ENCODE peak calls at places on chromosome 19, in seven cellular contexts. Q is SK-N-SH, W is GM23338, D is PC-9, A is PC-3, M is OCI-LY7, K is hepatocyte. B is an unnamed sample. For H3K9me2, the result is how much of the 10 kb centered on the place peaks cover.

GRCh38 chr19:11191273-11191755 is 6.0 kb downstream of the KANK2 start:
- DNase-seq in A (peak), K (no peak), M (peak), D (peak), W (peak), Q (peak), B (peak)

GRCh38 chr19:48715681-48716171 is 3.8 kb downstream of the MAMSTR start:
- DNase-seq in M (no peak), Q (no peak), D (no peak), A (no peak), W (peak), K (peak), B (peak)

GRCh38 chr19:35430382-35431146 is 17.5 kb upstream of the FFAR2 start:
- DNase-seq in K (no peak), A (no peak), D (no peak), M (no peak), W (no peak), Q (no peak), B (no peak)

GRCh38 chr19:30780456-30780855 is 408.3 kb downstream of the ZNF536 start:
- DNase-seq in D (no peak), M (no peak), W (no peak), A (no peak), K (no peak), Q (no peak), B (no peak)

GRCh38 chr19:8111376-8111775 is 38.0 kb downstream of the FBN3 start:
- DNase-seq in K (no peak), Q (no peak), D (no peak), A (no peak), M (no peak), W (no peak), B (no peak)

GRCh38 chr19:22831211-22831610 is 880 bp upstream of the ZNF723 start:
- DNase-seq in K (no peak), A (no peak), D (no peak), W (no peak), M (no peak), Q (no peak), B (no peak)

GRCh38 chr19:5585461-5586299 is 17.9 kb upstream of the TINCR start:
- DNase-seq in K (no peak), W (peak), D (no peak), A (no peak), Q (peak), M (no peak), B (no peak)

GRCh38 chr19:38015216-38015615 is 108.2 kb downstream of the SIPA1L3 start:
- DNase-seq in K (no peak), M (no peak), Q (no peak), D (peak), W (no peak), A (peak), B (no peak)

GRCh38 chr19:35346193-35347052 is 1.3 kb upstream of the FFAR1 start:
- DNase-seq in D (no peak), M (peak), W (no peak), A (no peak), K (no peak), Q (no peak), B (no peak)

GRCh38 chr19:40604647-40605200 is 3.6 kb downstream of the LTBP4 start:
- DNase-seq in M (peak), D (no peak), Q (no peak), W (no peak), K (peak), A (peak), B (no peak)

GRCh38 chr19:42089191-42089750 is 13.3 kb downstream of the ZNF574 start:
- DNase-seq in K (no peak), A (no peak), W (peak), D (no peak), Q (no peak), M (no peak), B (no peak)

GRCh38 chr19:28885965-28886364 is 327.0 kb downstream of the UQCRFS1 start:
- DNase-seq in K (no peak), D (no peak), M (no peak), Q (no peak), A (no peak), W (no peak), B (no peak)

GRCh38 chr19:2523630-2524311 is 47.8 kb downstream of the GADD45B start:
- DNase-seq in W (peak), A (no peak), K (no peak), Q (no peak), M (no peak), D (no peak), B (peak)

GRCh38 chr19:16068696-16069259 is 7.5 kb upstream of the TPM4 start:
- DNase-seq in W (no peak), D (no peak), A (peak), K (no peak), Q (no peak), M (no peak), B (no peak)

GRCh38 chr19:10773969-10774368 is 56.1 kb downstream of the DNM2 start:
- DNase-seq in D (peak), K (no peak), W (no peak), M (peak), Q (no peak), A (peak), B (no peak)

GRCh38 chr19:15154002-15154612 is 46.7 kb downstream of the NOTCH3 start:
- DNase-seq in M (peak), K (peak), A (peak), D (peak), W (peak), Q (peak), B (peak)

GRCh38 chr19:45999653-46000121 is 4.4 kb downstream of the CCDC61 start:
- DNase-seq in M (no peak), A (no peak), Q (peak), D (no peak), W (peak), K (peak), B (peak)

GRCh38 chr19:30091456-30091855 is 149.4 kb downstream of the URI1 start:
- DNase-seq in W (no peak), K (no peak), Q (no peak), D (no peak), A (no peak), M (no peak), B (no peak)

GRCh38 chr19:14082675-14082960 is 3.0 kb downstream of the C19orf67 start:
- DNase-seq in D (no peak), W (no peak), A (no peak), Q (no peak), M (no peak), K (no peak), B (no peak)

GRCh38 chr19:49512970-49513745 is 697 bp downstream of the FCGRT start:
- DNase-seq in D (no peak), K (peak), Q (peak), M (peak), W (peak), A (no peak), B (peak)

GRCh38 chr19:45640849-45641273 is 1.7 kb upstream of the EML2 start:
- DNase-seq in D (no peak), Q (no peak), M (no peak), K (peak), W (peak), A (peak), B (no peak)

GRCh38 chr19:35459414-35460082 is 11.5 kb downstream of the FFAR2 start:
- DNase-seq in K (peak), W (no peak), M (no peak), A (no peak), D (no peak), Q (peak), B (no peak)

GRCh38 chr19:50835103-50835784 is 1.9 kb upstream of the KLK15 start:
- DNase-seq in M (no peak), K (peak), A (no peak), D (no peak), Q (peak), W (peak), B (peak)

GRCh38 chr19:50838239-50838638 is 4.9 kb upstream of the KLK15 start:
- DNase-seq in M (peak), D (no peak), K (no peak), W (peak), A (peak), Q (no peak), B (peak)

GRCh38 chr19:50837300-50837699 is 3.9 kb upstream of the KLK15 start:
- DNase-seq in Q (no peak), A (no peak), K (no peak), M (no peak), W (no peak), D (no peak), B (no peak)

GRCh38 chr19:50835785-50836542 is 2.6 kb upstream of the KLK15 start:
- DNase-seq in A (peak), W (peak), D (peak), Q (peak), M (peak), K (peak), B (peak)

DNA sequence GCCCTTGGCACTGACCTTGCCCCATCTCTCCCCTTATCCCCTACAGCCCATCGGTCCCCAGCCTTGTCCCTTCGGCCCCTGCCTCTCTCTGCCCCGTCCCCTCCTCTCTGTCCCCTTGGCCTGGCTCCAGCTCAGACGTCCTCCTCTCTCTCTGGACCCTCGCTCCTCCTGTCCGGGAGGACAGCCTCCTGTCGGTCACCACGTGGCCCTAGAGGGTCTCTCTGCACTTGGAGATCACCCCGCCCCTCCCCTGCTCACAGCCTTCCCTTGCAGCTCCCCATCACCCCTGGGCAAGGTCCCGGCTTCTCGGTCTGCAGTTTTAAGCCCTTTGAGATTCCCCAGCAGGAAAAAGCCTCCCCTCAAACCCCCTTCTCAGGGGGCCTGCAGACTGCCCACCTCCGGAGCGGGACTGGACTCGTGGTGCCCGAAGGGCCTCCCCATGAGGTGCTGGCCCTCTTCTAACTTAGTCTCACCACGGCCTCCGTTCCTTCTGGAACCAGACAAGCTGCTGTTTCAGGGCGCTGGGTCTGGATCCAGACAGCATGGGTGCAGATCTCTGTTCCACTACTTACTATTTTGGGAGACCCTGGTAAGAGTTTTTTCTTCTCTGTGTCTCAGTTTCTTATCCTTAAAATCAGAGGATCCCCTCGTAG is 3.3 kb upstream of the KLK15 start:
- DNase-seq in D (no peak), M (no peak), K (no peak), W (peak), A (no peak), Q (no peak), B (no peak)
- H3K4me3 ChIP-seq in D (peak), M (no peak), K (no peak), W (peak), A (peak), Q (no peak), B (no peak)

DNA sequence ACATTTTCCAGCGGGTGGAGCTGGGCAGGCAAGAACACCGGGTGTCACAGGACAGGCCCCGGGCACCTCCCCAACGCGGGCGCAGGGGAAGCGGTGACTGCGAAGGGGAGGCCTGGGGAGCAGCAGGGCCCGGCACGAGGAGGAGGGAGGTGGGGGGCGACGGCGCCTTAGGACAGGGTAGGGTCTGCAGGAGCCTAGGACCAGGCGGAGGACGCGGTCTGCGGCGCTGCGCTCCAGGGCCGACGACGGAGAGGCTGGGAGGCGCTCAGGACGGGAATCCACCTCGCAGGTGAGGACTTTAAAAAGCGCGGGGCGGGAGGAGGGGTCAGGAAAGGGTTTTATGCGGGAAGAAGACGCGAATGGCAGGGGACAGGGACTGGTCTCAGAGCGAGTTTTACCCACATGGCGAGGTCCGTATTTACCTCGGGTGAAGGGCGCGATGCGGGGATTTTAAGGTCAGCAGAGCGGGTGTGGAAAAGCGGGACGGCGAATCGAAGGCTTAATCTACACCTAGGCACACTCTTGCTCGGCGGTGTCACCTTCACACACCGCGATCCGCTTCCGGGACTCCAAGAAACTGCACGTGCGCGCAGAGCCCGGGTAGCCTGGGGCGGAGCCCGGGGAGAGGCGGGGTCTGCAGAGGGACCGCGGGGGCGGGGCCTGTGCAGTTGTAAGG is 13.5 kb downstream of the ERVV-2 start:
- DNase-seq in A (peak), D (no peak), M (no peak), W (peak), Q (peak), K (peak), B (peak)
- H2AFZ ChIP-seq in A (peak), D (peak), M (no peak), W (peak), Q (no peak), K (peak), B (peak)

GRCh38 chr19:33819496-33819874 is 22.8 kb downstream of the KCTD15 start:
- DNase-seq in M (no peak), Q (no peak), A (no peak), W (peak), K (no peak), D (no peak), B (no peak)
- H3K9me2 ChIP-seq in M (under half), Q (under half), A (under half), W (under half), K (under half), D (under half), B (under half)

GRCh38 chr19:1483979-1484428 is 5.0 kb upstream of the C19orf25 start:
- DNase-seq in D (no peak), W (no peak), K (no peak), M (no peak), A (no peak), Q (no peak), B (no peak)

GRCh38 chr19:1481224-1481892 is 2.3 kb upstream of the C19orf25 start:
- DNase-seq in A (no peak), W (no peak), Q (no peak), D (no peak), K (no peak), M (no peak), B (no peak)

GRCh38 chr19:1481893-1482360 is 2.9 kb upstream of the C19orf25 start:
- DNase-seq in M (no peak), K (no peak), Q (no peak), D (no peak), W (no peak), A (no peak), B (no peak)

GRCh38 chr19:1482361-1483066 is 3.5 kb upstream of the C19orf25 start:
- DNase-seq in W (no peak), A (no peak), D (no peak), Q (peak), M (no peak), K (no peak), B (no peak)

GRCh38 chr19:1483067-1483978 is 4.3 kb upstream of the C19orf25 start:
- DNase-seq in Q (peak), W (no peak), M (no peak), K (no peak), D (no peak), A (no peak), B (no peak)
- H3K4me3 ChIP-seq in Q (no peak), W (no peak), M (no peak), K (no peak), D (no peak), A (no peak), B (no peak)

DNA sequence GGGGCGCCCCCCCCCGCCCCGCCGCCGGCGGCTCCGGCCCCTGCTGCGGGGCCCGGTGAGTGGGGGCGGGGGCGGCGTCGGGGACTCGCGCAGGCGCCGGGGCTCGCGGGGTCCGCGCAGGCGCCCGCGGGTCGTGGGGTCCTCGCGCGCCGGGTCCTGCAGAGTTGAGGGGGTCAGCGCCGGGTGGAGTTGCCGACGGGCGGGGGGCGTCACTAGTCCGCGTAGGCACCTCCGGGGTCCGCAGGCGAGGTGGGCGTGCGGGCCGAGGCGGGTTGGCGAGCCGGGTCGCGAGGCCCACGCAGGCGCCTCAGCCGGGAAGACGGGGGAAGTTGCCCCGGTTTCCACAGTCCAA is 365 bp downstream of the PPP6R1 start:
- DNase-seq in M (no peak), W (no peak), D (no peak), Q (peak), K (peak), A (no peak), B (peak)
- H2AFZ ChIP-seq in M (no peak), W (no peak), D (peak), Q (no peak), K (peak), A (peak), B (peak)

GRCh38 chr19:39515551-39516191 is 732 bp downstream of the SELENOV start:
- DNase-seq in A (no peak), M (no peak), W (peak), K (peak), D (no peak), Q (no peak), B (no peak)
- H3K9me2 ChIP-seq in A (under half), M (under half), W (under half), K (under half), D (under half), Q (under half), B (under half)

GRCh38 chr19:9139609-9140158 is 513 bp upstream of the ZNF317 start:
- DNase-seq in D (no peak), M (peak), Q (no peak), K (no peak), W (no peak), A (no peak), B (peak)
- H3K4me3 ChIP-seq in D (peak), M (peak), Q (peak), K (peak), W (peak), A (peak), B (peak)

B was measured in GM23248.